ENCODE peak calls at places on chromosomes 12 and 14, in nine cellular contexts. B is anterior cingulate cortex; L is SK-MEL-5; I is psoas muscle; E is lower lobe of right lung; T is stimulated activated CD4-positive, alpha-beta T cell treated with anti-CD3 and anti-CD28 coated beads, Interleukin-12 subunit alpha, Interleukin-12 subunit beta, amount 100 ng/mL, for 4 hours; K is NCI-H526; W is neural crest cell; A is fibroblast of mammary gland. Y is an unnamed sample.

GRCh38 chr12:2893007-2893406 is 2.3 kb downstream of the TULP3 start:
- DNase-seq in B (no peak), L (no peak), I (peak; percentile 29), E (no peak), T (no peak), K (no peak), W (no peak), A (peak; percentile 96), Y (no peak)

GRCh38 chr14:21978184-21978998 is 304.8 kb upstream of the OR4E1 start:
- DNase-seq in B (peak; percentile 1), L (peak; percentile 75), I (peak; percentile 19), E (peak; percentile 51), T (no peak), K (peak; percentile 30), W (peak; percentile 53), A (peak; percentile 33), Y (no peak)

GRCh38 chr12:77049767-77050353 is 15.5 kb downstream of the E2F7 start:
- DNase-seq in B (no peak), L (peak; percentile 81), I (no peak), E (no peak), T (no peak), K (peak; percentile 88), W (no peak), A (peak; percentile 71), Y (no peak)

GRCh38 chr14:38387821-38388220 is 131.9 kb upstream of the CLEC14A start:
- DNase-seq in B (no peak), L (no peak), I (no peak), E (no peak), T (no peak), K (no peak), W (no peak), A (peak; percentile 21), Y (no peak)

GRCh38 chr12:11765421-11765816 is 115.9 kb downstream of the ETV6 start:
- DNase-seq in B (no peak), L (no peak), I (no peak), E (no peak), T (no peak), K (no peak), W (no peak), A (no peak), Y (no peak)

GRCh38 chr14:103155013-103155412 is 31.8 kb downstream of the TNFAIP2 start:
- DNase-seq in B (peak; percentile 58), L (peak; percentile 88), I (peak; percentile 86), E (peak; percentile 81), T (no peak), K (peak; percentile 29), W (no peak), A (peak; percentile 79), Y (no peak)

GRCh38 chr12:83346333-83346732 is 659.6 kb downstream of the TMTC2 start:
- DNase-seq in B (no peak), L (no peak), I (no peak), E (no peak), T (no peak), K (no peak), W (no peak), A (no peak), Y (no peak)

GRCh38 chr12:47393403-47393790 is 312.4 kb downstream of the RPAP3 start:
- DNase-seq in B (no peak), L (no peak), I (no peak), E (no peak), T (no peak), K (no peak), W (no peak), A (no peak), Y (no peak)

GRCh38 chr12:93766802-93767523 is 89.8 kb downstream of the CRADD start:
- DNase-seq in B (no peak), L (peak; percentile 89), I (no peak), E (no peak), T (no peak), K (peak; percentile 84), W (no peak), A (peak; percentile 86), Y (no peak)

GRCh38 chr14:53951661-53952265 is 4.9 kb downstream of the BMP4 start:
- DNase-seq in B (no peak), L (no peak), I (no peak), E (no peak), T (no peak), K (peak; percentile 37), W (no peak), A (no peak), Y (no peak)

GRCh38 chr12:48882325-48882687 is 16.6 kb upstream of the RND1 start:
- DNase-seq in B (no peak), L (no peak), I (no peak), E (no peak), T (no peak), K (no peak), W (no peak), A (no peak), Y (no peak)

GRCh38 chr14:26811756-26812305 is 214.0 kb upstream of the NOVA1 start:
- DNase-seq in B (no peak), L (peak; percentile 64), I (no peak), E (no peak), T (no peak), K (no peak), W (no peak), A (peak; percentile 2), Y (no peak)

GRCh38 chr14:27392153-27392552 is 794.3 kb upstream of the NOVA1 start:
- DNase-seq in B (no peak), L (no peak), I (no peak), E (no peak), T (no peak), K (no peak), W (no peak), A (peak; percentile 75), Y (no peak)

GRCh38 chr14:92323031-92323915 is at the start of gene SLC24A4:
- DNase-seq in B (peak; percentile 14), L (no peak), I (peak; percentile 18), E (no peak), T (no peak), K (peak; percentile 44), W (no peak), A (no peak), Y (no peak)

GRCh38 chr14:74704656-74705055 is 8.2 kb downstream of the AREL1 start:
- DNase-seq in B (no peak), L (no peak), I (no peak), E (no peak), T (no peak), K (no peak), W (no peak), A (no peak), Y (no peak)

GRCh38 chr12:51488281-51488680 is 63.6 kb downstream of the SLC4A8 start:
- DNase-seq in B (no peak), L (no peak), I (no peak), E (no peak), T (no peak), K (no peak), W (no peak), A (no peak), Y (no peak)

GRCh38 chr14:72146241-72146640 is 214.0 kb downstream of the RGS6 start:
- DNase-seq in B (no peak), L (no peak), I (no peak), E (no peak), T (no peak), K (no peak), W (no peak), A (no peak), Y (no peak)

GRCh38 chr14:99196310-99196650 is 75.7 kb downstream of the BCL11B start:
- DNase-seq in B (no peak), L (no peak), I (no peak), E (no peak), T (no peak), K (no peak), W (no peak), A (no peak), Y (no peak)

GRCh38 chr12:39692258-39692853 is 72.8 kb upstream of the ABCD2 start:
- DNase-seq in B (no peak), L (peak; percentile 30), I (no peak), E (no peak), T (no peak), K (peak; percentile 5), W (no peak), A (peak; percentile 31), Y (no peak)

GRCh38 chr12:64088431-64089349 is 133.4 kb downstream of the KICS2 start:
- DNase-seq in B (no peak), L (peak; percentile 99), I (peak; percentile 25), E (no peak), T (no peak), K (no peak), W (no peak), A (peak; percentile 97), Y (peak; percentile 21)

GRCh38 chr12:21434704-21435103 is 2.8 kb upstream of the PYROXD1 start:
- DNase-seq in B (no peak), L (no peak), I (no peak), E (no peak), T (no peak), K (no peak), W (no peak), A (no peak), Y (no peak)

GRCh38 chr14:23185046-23185445 is 1.6 kb upstream of the SLC7A8 start:
- DNase-seq in B (no peak), L (peak; percentile 59), I (no peak), E (no peak), T (no peak), K (no peak), W (no peak), A (peak; percentile 46), Y (no peak)

GRCh38 chr14:78836777-78837176 is 666.6 kb downstream of the NRXN3 start:
- DNase-seq in B (no peak), L (peak; percentile 89), I (peak; percentile 12), E (no peak), T (no peak), K (peak; percentile 67), W (peak; percentile 72), A (peak; percentile 73), Y (no peak)

GRCh38 chr14:24216345-24216699 is 456 bp upstream of the MDP1 start:
- DNase-seq in B (no peak), L (no peak), I (no peak), E (no peak), T (no peak), K (no peak), W (no peak), A (no peak), Y (no peak)

GRCh38 chr14:36383674-36384421 is 63.4 kb upstream of the MBIP start:
- DNase-seq in B (peak; percentile 15), L (no peak), I (peak; percentile 39), E (peak; percentile 71), T (no peak), K (no peak), W (no peak), A (no peak), Y (no peak)

GRCh38 chr12:83826112-83826511 is 1086.5 kb downstream of the SLC6A15 start:
- DNase-seq in B (peak; percentile 2), L (peak; percentile 67), I (no peak), E (no peak), T (peak; percentile 11), K (peak; percentile 23), W (peak; percentile 37), A (peak; percentile 46), Y (no peak)

GRCh38 chr12:109836916-109837315 is 3.7 kb upstream of the TRPV4 start:
- DNase-seq in B (no peak), L (no peak), I (no peak), E (no peak), T (no peak), K (no peak), W (no peak), A (peak; percentile 48), Y (no peak)

GRCh38 chr14:92924247-92924646 is 1.3 kb downstream of the CHGA start:
- DNase-seq in B (no peak), L (no peak), I (no peak), E (no peak), T (no peak), K (no peak), W (no peak), A (no peak), Y (no peak)

GRCh38 chr14:100072783-100073346 is 7.6 kb downstream of the EVL start:
- DNase-seq in B (no peak), L (no peak), I (no peak), E (peak; percentile 86), T (peak; percentile 52), K (no peak), W (no peak), A (no peak), Y (no peak)

GRCh38 chr12:76247992-76248391 is 100.2 kb downstream of the BBS10 start:
- DNase-seq in B (no peak), L (no peak), I (no peak), E (no peak), T (no peak), K (no peak), W (no peak), A (no peak), Y (no peak)

GRCh38 chr14:101217972-101218371 is 314.4 kb upstream of the RTL1 start:
- DNase-seq in B (no peak), L (no peak), I (no peak), E (no peak), T (no peak), K (no peak), W (no peak), A (no peak), Y (no peak)